ENCODE peak calls at places on chromosomes 4 and X, in four cellular contexts. A is HFF-Myc; B is stimulated activated CD8-positive, alpha-beta memory T cell treated with anti-CD3 and anti-CD28 coated beads, Interleukin-7, amount 100 ng/mL, for 1 hour; X is NCI-H1105. F is an unnamed sample.

GRCh38 chrX:132292753-132293152 is 73.5 kb upstream of the RAP2C start:
- DNase-seq in A (peak), B (no peak), X (no peak), F (no peak)

GRCh38 chr4:181261279-181261678 is 981.9 kb upstream of the TENM3 start:
- DNase-seq in A (no peak), B (no peak), X (no peak), F (no peak)

GRCh38 chr4:11650801-11651596 is 222.3 kb upstream of the HS3ST1 start:
- DNase-seq in A (no peak), B (no peak), X (no peak), F (no peak)

GRCh38 chr4:19803406-19803805 is 448.3 kb upstream of the SLIT2 start:
- DNase-seq in A (peak), B (no peak), X (no peak), F (no peak)

GRCh38 chr4:168960716-168961115 is 49.3 kb downstream of the CBR4 start:
- DNase-seq in A (no peak), B (no peak), X (no peak), F (no peak)

GRCh38 chr4:2756691-2757350 is 685 bp upstream of the TNIP2 start:
- DNase-seq in A (no peak), B (no peak), X (no peak), F (no peak)

GRCh38 chrX:29890004-29890403 is 325.4 kb upstream of the MAGEB2 start:
- DNase-seq in A (no peak), B (no peak), X (no peak), F (no peak)

GRCh38 chr4:40225497-40225896 is 28.7 kb downstream of the RHOH start:
- DNase-seq in A (no peak), B (no peak), X (no peak), F (no peak)

GRCh38 chr4:101956068-101956805 is 165.7 kb downstream of the BANK1 start:
- DNase-seq in A (no peak), B (no peak), X (no peak), F (no peak)

GRCh38 chrX:8848921-8849320 is 47.7 kb upstream of the FAM9A start:
- DNase-seq in A (no peak), B (no peak), X (no peak), F (no peak)

GRCh38 chr4:119585771-119586170 is 42.8 kb downstream of the PDE5A start:
- DNase-seq in A (no peak), B (no peak), X (no peak), F (no peak)

GRCh38 chrX:8504451-8504850 is 39.8 kb downstream of the VCX3B start:
- DNase-seq in A (no peak), B (no peak), X (no peak), F (no peak)

GRCh38 chrX:45716747-45717146 is 516.1 kb upstream of the DIPK2B start:
- DNase-seq in A (no peak), B (no peak), X (no peak), F (no peak)

GRCh38 chrX:153647461-153648357 is 706 bp downstream of the DUSP9 start:
- DNase-seq in A (no peak), B (no peak), X (no peak), F (no peak)

GRCh38 chr4:178481564-178481963 is 1039.3 kb upstream of the AGA start:
- DNase-seq in A (no peak), B (no peak), X (no peak), F (no peak)

GRCh38 chr4:142406917-142407501 is 439.1 kb downstream of the INPP4B start:
- DNase-seq in A (no peak), B (no peak), X (no peak), F (no peak)

GRCh38 chrX:88135735-88136134 is 611.3 kb upstream of the CPXCR1 start:
- DNase-seq in A (no peak), B (no peak), X (no peak), F (no peak)

GRCh38 chr4:128810331-128810870 is 901 bp downstream of the JADE1 start:
- DNase-seq in A (no peak), B (no peak), X (no peak), F (no peak)

GRCh38 chr4:55947912-55948725 is 626 bp upstream of the CEP135 start:
- DNase-seq in A (peak), B (no peak), X (no peak), F (no peak)

GRCh38 chr4:143207555-143207954 is 22.8 kb downstream of the USP38 start:
- DNase-seq in A (no peak), B (no peak), X (no peak), F (no peak)

GRCh38 chr4:8117278-8117682 is 41.3 kb downstream of the ABLIM2 start:
- DNase-seq in A (no peak), B (no peak), X (no peak), F (no peak)

GRCh38 chr4:53633608-53634007 is 42.3 kb upstream of the LNX1 start:
- DNase-seq in A (no peak), B (no peak), X (no peak), F (no peak)

GRCh38 chr4:181550381-181550780 is 692.8 kb upstream of the TENM3 start:
- DNase-seq in A (no peak), B (no peak), X (no peak), F (no peak)

GRCh38 chr4:138772366-138772765 is 243.2 kb upstream of the NOCT start:
- DNase-seq in A (no peak), B (no peak), X (no peak), F (no peak)

GRCh38 chr4:186013404-186014186 is 55.4 kb upstream of the TLR3 start:
- DNase-seq in A (no peak), B (no peak), X (no peak), F (no peak)

GRCh38 chrX:40031861-40032422 is 65.8 kb downstream of the BCOR start:
- DNase-seq in A (no peak), B (no peak), X (no peak), F (no peak)

GRCh38 chr4:134345249-134345648 is 143.7 kb upstream of the PABPC4L start:
- DNase-seq in A (no peak), B (no peak), X (no peak), F (no peak)

GRCh38 chrX:38138157-38138556 is 82.5 kb downstream of the SRPX start:
- DNase-seq in A (no peak), B (no peak), X (no peak), F (no peak)

GRCh38 chr4:158811704-158812103 is 42.9 kb downstream of the FNIP2 start:
- DNase-seq in A (no peak), B (no peak), X (no peak), F (no peak)

GRCh38 chr4:87093443-87094123 is 126.8 kb downstream of the KLHL8 start:
- DNase-seq in A (no peak), B (no peak), X (peak), F (peak)

GRCh38 chrX:38804481-38805293 is 3.4 kb downstream of the MID1IP1 start:
- DNase-seq in A (no peak), B (no peak), X (no peak), F (no peak)

GRCh38 chrX:129597905-129598304 is 56.9 kb downstream of the APLN start:
- DNase-seq in A (no peak), B (no peak), X (no peak), F (no peak)

GRCh38 chrX:22220941-22221340 is 51.8 kb upstream of the CBLL2 start:
- DNase-seq in A (peak), B (no peak), X (no peak), F (no peak)

GRCh38 chrX:70013483-70014222 is 36.1 kb downstream of the AWAT2 start:
- DNase-seq in A (no peak), B (no peak), X (no peak), F (no peak)

GRCh38 chr4:82694106-82694505 is 104.5 kb downstream of the SCD5 start:
- DNase-seq in A (no peak), B (no peak), X (no peak), F (no peak)

GRCh38 chrX:28787206-28787605 is 200.0 kb downstream of the IL1RAPL1 start:
- DNase-seq in A (peak), B (no peak), X (no peak), F (no peak)

GRCh38 chr4:93199492-93199891 is 629.1 kb upstream of the ATOH1 start:
- DNase-seq in A (peak), B (no peak), X (peak), F (no peak)

GRCh38 chr4:51851090-51851936 is 8.4 kb downstream of the DCUN1D4 start:
- DNase-seq in A (no peak), B (no peak), X (no peak), F (no peak)